ENCODE peak calls at places on chromosomes 1 and 21, in eight cellular contexts. One of them, this sample, is unnamed.
A peak's percentile ranks its signal among the peaks of the same experiment; 100 is the strongest.

GRCh38 chr1:223846668-223847007 is 891 bp upstream of the TP53BP2 start:
- DNase-seq in KBM-7: no peak
- DNase-seq in A673: peak; percentile 50
- DNase-seq in H7: peak; percentile 55
- DNase-seq in endodermal cell: peak; percentile 61
- DNase-seq in effector CD8-positive, alpha-beta T cell: no peak
- DNase-seq in GM04503: no peak
- DNase-seq in iPS-NIHi11: no peak
- DNase-seq in this sample: no peak

GRCh38 chr1:203668401-203668800 is 41.8 kb downstream of the ATP2B4 start:
- DNase-seq in A673: no peak
- DNase-seq in KBM-7: no peak
- DNase-seq in GM04503: no peak
- DNase-seq in endodermal cell: no peak
- DNase-seq in iPS-NIHi11: no peak
- DNase-seq in effector CD8-positive, alpha-beta T cell: no peak
- DNase-seq in H7: no peak
- DNase-seq in this sample: no peak

GRCh38 chr1:21175670-21176581 is 771 bp downstream of the EIF4G3 start:
- DNase-seq in endodermal cell: peak; percentile 67
- DNase-seq in effector CD8-positive, alpha-beta T cell: peak; percentile 23
- DNase-seq in KBM-7: no peak
- DNase-seq in iPS-NIHi11: peak; percentile 53
- DNase-seq in H7: peak; percentile 72
- DNase-seq in A673: peak; percentile 68
- DNase-seq in GM04503: no peak
- DNase-seq in this sample: no peak

GRCh38 chr1:222996307-222996983 is 146.6 kb downstream of the TLR5 start:
- DNase-seq in KBM-7: peak; percentile 38
- DNase-seq in H7: no peak
- DNase-seq in iPS-NIHi11: no peak
- DNase-seq in effector CD8-positive, alpha-beta T cell: no peak
- DNase-seq in endodermal cell: no peak
- DNase-seq in A673: peak; percentile 42
- DNase-seq in GM04503: no peak
- DNase-seq in this sample: no peak

GRCh38 chr1:94047914-94048313 is 73.0 kb downstream of the ABCA4 start:
- DNase-seq in endodermal cell: no peak
- DNase-seq in H7: no peak
- DNase-seq in KBM-7: no peak
- DNase-seq in effector CD8-positive, alpha-beta T cell: no peak
- DNase-seq in GM04503: no peak
- DNase-seq in iPS-NIHi11: no peak
- DNase-seq in A673: peak; percentile 37
- DNase-seq in this sample: no peak

GRCh38 chr1:108200627-108201106 is 524 bp upstream of the SLC25A24 start:
- DNase-seq in GM04503: peak; percentile 31
- DNase-seq in effector CD8-positive, alpha-beta T cell: no peak
- DNase-seq in H7: peak; percentile 53
- DNase-seq in A673: peak; percentile 87
- DNase-seq in endodermal cell: peak; percentile 57
- DNase-seq in KBM-7: peak; percentile 67
- DNase-seq in iPS-NIHi11: peak; percentile 33
- DNase-seq in this sample: peak; percentile 62

GRCh38 chr1:55446351-55446750 is 231.2 kb upstream of the USP24 start:
- DNase-seq in A673: no peak
- DNase-seq in KBM-7: no peak
- DNase-seq in endodermal cell: no peak
- DNase-seq in iPS-NIHi11: no peak
- DNase-seq in H7: no peak
- DNase-seq in GM04503: no peak
- DNase-seq in effector CD8-positive, alpha-beta T cell: no peak
- DNase-seq in this sample: no peak

GRCh38 chr1:5769146-5769545 is 223.1 kb downstream of the NPHP4 start:
- DNase-seq in A673: no peak
- DNase-seq in effector CD8-positive, alpha-beta T cell: no peak
- DNase-seq in KBM-7: no peak
- DNase-seq in iPS-NIHi11: no peak
- DNase-seq in GM04503: no peak
- DNase-seq in endodermal cell: no peak
- DNase-seq in H7: peak; percentile 36
- DNase-seq in this sample: no peak

GRCh38 chr1:236875975-236876374 is 80.9 kb downstream of the MTR start:
- DNase-seq in GM04503: no peak
- DNase-seq in H7: no peak
- DNase-seq in KBM-7: no peak
- DNase-seq in effector CD8-positive, alpha-beta T cell: no peak
- DNase-seq in iPS-NIHi11: no peak
- DNase-seq in A673: no peak
- DNase-seq in endodermal cell: no peak
- DNase-seq in this sample: no peak

GRCh38 chr1:32334864-32335618 is 992 bp downstream of the MARCKSL1 start:
- DNase-seq in effector CD8-positive, alpha-beta T cell: peak; percentile 62
- DNase-seq in A673: peak; percentile 76
- DNase-seq in H7: peak; percentile 87
- DNase-seq in KBM-7: peak; percentile 70
- DNase-seq in iPS-NIHi11: peak; percentile 70
- DNase-seq in endodermal cell: peak; percentile 67
- DNase-seq in GM04503: no peak
- DNase-seq in this sample: peak; percentile 89

GRCh38 chr1:149936992-149937705 is 470 bp upstream of the MTMR11 start:
- DNase-seq in KBM-7: no peak
- DNase-seq in effector CD8-positive, alpha-beta T cell: no peak
- DNase-seq in endodermal cell: peak; percentile 69
- DNase-seq in A673: peak; percentile 45
- DNase-seq in H7: no peak
- DNase-seq in GM04503: no peak
- DNase-seq in iPS-NIHi11: peak; percentile 56
- DNase-seq in this sample: no peak

GRCh38 chr1:145849356-145850165 is 4.1 kb downstream of the NUDT17 start:
- DNase-seq in endodermal cell: peak; percentile 55
- DNase-seq in A673: no peak
- DNase-seq in H7: peak; percentile 87
- DNase-seq in iPS-NIHi11: peak; percentile 69
- DNase-seq in GM04503: peak; percentile 59
- DNase-seq in effector CD8-positive, alpha-beta T cell: no peak
- DNase-seq in KBM-7: no peak
- DNase-seq in this sample: no peak

GRCh38 chr1:202562443-202563060 is 147.7 kb downstream of the SYT2 start:
- DNase-seq in endodermal cell: no peak
- DNase-seq in iPS-NIHi11: no peak
- DNase-seq in H7: no peak
- DNase-seq in KBM-7: no peak
- DNase-seq in A673: no peak
- DNase-seq in effector CD8-positive, alpha-beta T cell: no peak
- DNase-seq in GM04503: no peak
- DNase-seq in this sample: no peak

GRCh38 chr1:244552336-244552735 is 91.3 kb downstream of the CATSPERE start:
- DNase-seq in endodermal cell: no peak
- DNase-seq in H7: no peak
- DNase-seq in GM04503: peak; percentile 24
- DNase-seq in effector CD8-positive, alpha-beta T cell: no peak
- DNase-seq in iPS-NIHi11: no peak
- DNase-seq in A673: no peak
- DNase-seq in KBM-7: no peak
- DNase-seq in this sample: no peak

GRCh38 chr1:170205301-170205700 is 59.5 kb downstream of the NTMT2 start:
- DNase-seq in endodermal cell: no peak
- DNase-seq in A673: no peak
- DNase-seq in iPS-NIHi11: no peak
- DNase-seq in H7: no peak
- DNase-seq in KBM-7: no peak
- DNase-seq in effector CD8-positive, alpha-beta T cell: no peak
- DNase-seq in GM04503: no peak
- DNase-seq in this sample: no peak

GRCh38 chr1:78095618-78096416 is 50.1 kb downstream of the GIPC2 start:
- DNase-seq in KBM-7: no peak
- DNase-seq in iPS-NIHi11: no peak
- DNase-seq in A673: no peak
- DNase-seq in effector CD8-positive, alpha-beta T cell: no peak
- DNase-seq in H7: no peak
- DNase-seq in endodermal cell: no peak
- DNase-seq in GM04503: peak; percentile 73
- DNase-seq in this sample: no peak

GRCh38 chr1:235935506-235936224 is 69.0 kb upstream of the LYST start:
- DNase-seq in A673: no peak
- DNase-seq in iPS-NIHi11: no peak
- DNase-seq in effector CD8-positive, alpha-beta T cell: no peak
- DNase-seq in GM04503: no peak
- DNase-seq in endodermal cell: no peak
- DNase-seq in KBM-7: no peak
- DNase-seq in H7: no peak
- DNase-seq in this sample: no peak

GRCh38 chr1:77948841-77949424 is 29.9 kb downstream of the FUBP1 start:
- DNase-seq in GM04503: no peak
- DNase-seq in A673: peak; percentile 25
- DNase-seq in effector CD8-positive, alpha-beta T cell: no peak
- DNase-seq in H7: no peak
- DNase-seq in endodermal cell: no peak
- DNase-seq in KBM-7: peak; percentile 37
- DNase-seq in iPS-NIHi11: peak; percentile 19
- DNase-seq in this sample: peak; percentile 18

GRCh38 chr1:74819062-74819461 is 86.1 kb downstream of the TYW3 start:
- DNase-seq in iPS-NIHi11: no peak
- DNase-seq in endodermal cell: no peak
- DNase-seq in H7: no peak
- DNase-seq in effector CD8-positive, alpha-beta T cell: no peak
- DNase-seq in KBM-7: no peak
- DNase-seq in GM04503: no peak
- DNase-seq in A673: no peak
- DNase-seq in this sample: no peak

GRCh38 chr1:33424610-33425009 is 6.3 kb downstream of the PHC2 start:
- DNase-seq in GM04503: no peak
- DNase-seq in endodermal cell: no peak
- DNase-seq in H7: no peak
- DNase-seq in KBM-7: no peak
- DNase-seq in iPS-NIHi11: no peak
- DNase-seq in effector CD8-positive, alpha-beta T cell: no peak
- DNase-seq in A673: no peak
- DNase-seq in this sample: no peak

GRCh38 chr1:203470240-203470639 is 5.4 kb upstream of the PRELP start:
- DNase-seq in A673: no peak
- DNase-seq in KBM-7: no peak
- DNase-seq in H7: no peak
- DNase-seq in effector CD8-positive, alpha-beta T cell: no peak
- DNase-seq in endodermal cell: no peak
- DNase-seq in iPS-NIHi11: no peak
- DNase-seq in GM04503: no peak
- DNase-seq in this sample: no peak

GRCh38 chr1:116693759-116694482 is 26.4 kb upstream of the IGSF3 start:
- DNase-seq in H7: no peak
- DNase-seq in GM04503: peak; percentile 27
- DNase-seq in A673: no peak
- DNase-seq in KBM-7: no peak
- DNase-seq in iPS-NIHi11: no peak
- DNase-seq in effector CD8-positive, alpha-beta T cell: no peak
- DNase-seq in endodermal cell: no peak
- DNase-seq in this sample: no peak

GRCh38 chr1:230785643-230786405 is 38.6 kb downstream of the CAPN9 start:
- DNase-seq in H7: no peak
- DNase-seq in GM04503: no peak
- DNase-seq in effector CD8-positive, alpha-beta T cell: no peak
- DNase-seq in endodermal cell: no peak
- DNase-seq in A673: no peak
- DNase-seq in KBM-7: no peak
- DNase-seq in iPS-NIHi11: no peak
- DNase-seq in this sample: no peak

GRCh38 chr1:32871364-32872188 is 864 bp upstream of the FNDC5 start:
- DNase-seq in A673: peak; percentile 36
- DNase-seq in endodermal cell: no peak
- DNase-seq in effector CD8-positive, alpha-beta T cell: no peak
- DNase-seq in KBM-7: no peak
- DNase-seq in GM04503: no peak
- DNase-seq in H7: peak; percentile 65
- DNase-seq in iPS-NIHi11: no peak
- DNase-seq in this sample: no peak

GRCh38 chr1:109299087-109299983 is 7.5 kb downstream of the MYBPHL start:
- DNase-seq in endodermal cell: no peak
- DNase-seq in GM04503: peak; percentile 82
- DNase-seq in effector CD8-positive, alpha-beta T cell: no peak
- DNase-seq in H7: peak; percentile 55
- DNase-seq in KBM-7: no peak
- DNase-seq in iPS-NIHi11: no peak
- DNase-seq in A673: no peak
- DNase-seq in this sample: no peak

GRCh38 chr1:106677181-106677580 is 379.3 kb upstream of the PRMT6 start:
- DNase-seq in iPS-NIHi11: no peak
- DNase-seq in A673: no peak
- DNase-seq in effector CD8-positive, alpha-beta T cell: no peak
- DNase-seq in KBM-7: no peak
- DNase-seq in endodermal cell: no peak
- DNase-seq in GM04503: no peak
- DNase-seq in H7: no peak
- DNase-seq in this sample: no peak

GRCh38 chr21:42347601-42348327 is 3.0 kb downstream of the TFF2 start:
- DNase-seq in iPS-NIHi11: no peak
- DNase-seq in endodermal cell: no peak
- DNase-seq in GM04503: no peak
- DNase-seq in H7: no peak
- DNase-seq in A673: no peak
- DNase-seq in KBM-7: no peak
- DNase-seq in effector CD8-positive, alpha-beta T cell: no peak
- DNase-seq in this sample: no peak

GRCh38 chr1:111214884-111215283 is 12.6 kb upstream of the CHI3L2 start:
- DNase-seq in A673: no peak
- DNase-seq in KBM-7: no peak
- DNase-seq in iPS-NIHi11: no peak
- DNase-seq in endodermal cell: no peak
- DNase-seq in H7: no peak
- DNase-seq in effector CD8-positive, alpha-beta T cell: peak; percentile 18
- DNase-seq in GM04503: no peak
- DNase-seq in this sample: no peak